ENCODE peak calls at places on chromosomes 5 and 9, in six cellular contexts. One of them, this sample, is unnamed.

GRCh38 chr5:145347026-145347616 is 488.0 kb downstream of the PRELID2 start:
- DNase-seq in lower lobe of right lung: no peak
- DNase-seq in sigmoid colon: no peak
- DNase-seq in heart right ventricle: no peak
- DNase-seq in GM23338: peak
- DNase-seq in LNCaP clone FGC: no peak
- DNase-seq in this sample: peak

GRCh38 chr9:85114799-85115198 is 445.3 kb downstream of the NTRK2 start:
- DNase-seq in heart right ventricle: no peak
- DNase-seq in GM23338: no peak
- DNase-seq in LNCaP clone FGC: no peak
- DNase-seq in lower lobe of right lung: no peak
- DNase-seq in sigmoid colon: no peak
- DNase-seq in this sample: no peak

GRCh38 chr9:21096172-21096900 is 18.6 kb upstream of the IFNB1 start:
- DNase-seq in heart right ventricle: no peak
- DNase-seq in sigmoid colon: no peak
- DNase-seq in LNCaP clone FGC: no peak
- DNase-seq in lower lobe of right lung: no peak
- DNase-seq in GM23338: no peak
- DNase-seq in this sample: peak

GRCh38 chr5:38600334-38601045 is 44.0 kb upstream of the LIFR start:
- DNase-seq in heart right ventricle: no peak
- DNase-seq in GM23338: no peak
- DNase-seq in sigmoid colon: no peak
- DNase-seq in LNCaP clone FGC: peak
- DNase-seq in lower lobe of right lung: no peak
- DNase-seq in this sample: peak

GRCh38 chr5:132837868-132838267 is 7.4 kb upstream of the SHROOM1 start:
- DNase-seq in LNCaP clone FGC: peak
- DNase-seq in heart right ventricle: no peak
- DNase-seq in lower lobe of right lung: no peak
- DNase-seq in GM23338: no peak
- DNase-seq in sigmoid colon: no peak
- DNase-seq in this sample: no peak

GRCh38 chr5:40223884-40224402 is 455.8 kb upstream of the PTGER4 start:
- DNase-seq in LNCaP clone FGC: no peak
- DNase-seq in heart right ventricle: no peak
- DNase-seq in sigmoid colon: no peak
- DNase-seq in lower lobe of right lung: no peak
- DNase-seq in GM23338: no peak
- DNase-seq in this sample: peak

GRCh38 chr9:129482521-129483466 is 138.1 kb downstream of the C9orf50 start:
- DNase-seq in sigmoid colon: peak
- DNase-seq in GM23338: peak
- DNase-seq in lower lobe of right lung: peak
- DNase-seq in heart right ventricle: peak
- DNase-seq in LNCaP clone FGC: no peak
- DNase-seq in this sample: peak

GRCh38 chr5:138035605-138036537 is 3.0 kb upstream of the FAM13B start:
- DNase-seq in sigmoid colon: peak
- DNase-seq in heart right ventricle: no peak
- DNase-seq in GM23338: peak
- DNase-seq in lower lobe of right lung: no peak
- DNase-seq in LNCaP clone FGC: peak
- DNase-seq in this sample: peak

GRCh38 chr9:106880863-106881262 is 17.9 kb downstream of the ZNF462 start:
- DNase-seq in lower lobe of right lung: no peak
- DNase-seq in heart right ventricle: no peak
- DNase-seq in GM23338: no peak
- DNase-seq in LNCaP clone FGC: no peak
- DNase-seq in sigmoid colon: peak
- DNase-seq in this sample: peak

GRCh38 chr9:92668746-92669526 is 995 bp downstream of the IPPK start:
- DNase-seq in lower lobe of right lung: no peak
- DNase-seq in GM23338: peak
- DNase-seq in LNCaP clone FGC: no peak
- DNase-seq in heart right ventricle: peak
- DNase-seq in sigmoid colon: no peak
- DNase-seq in this sample: peak

GRCh38 chr9:69168709-69169217 is 5.3 kb upstream of the TJP2 start:
- DNase-seq in LNCaP clone FGC: peak
- DNase-seq in heart right ventricle: no peak
- DNase-seq in lower lobe of right lung: no peak
- DNase-seq in sigmoid colon: no peak
- DNase-seq in GM23338: peak
- DNase-seq in this sample: peak

GRCh38 chr5:15234911-15235310 is 265.1 kb upstream of the FBXL7 start:
- DNase-seq in lower lobe of right lung: no peak
- DNase-seq in LNCaP clone FGC: no peak
- DNase-seq in heart right ventricle: no peak
- DNase-seq in GM23338: no peak
- DNase-seq in sigmoid colon: no peak
- DNase-seq in this sample: no peak

GRCh38 chr9:482736-483135 is 268.1 kb downstream of the DOCK8 start:
- DNase-seq in sigmoid colon: no peak
- DNase-seq in LNCaP clone FGC: no peak
- DNase-seq in GM23338: no peak
- DNase-seq in heart right ventricle: no peak
- DNase-seq in lower lobe of right lung: no peak
- DNase-seq in this sample: no peak

GRCh38 chr9:26975728-26976707 is 19.8 kb downstream of the IFT74 start:
- DNase-seq in LNCaP clone FGC: no peak
- DNase-seq in heart right ventricle: no peak
- DNase-seq in lower lobe of right lung: no peak
- DNase-seq in GM23338: peak
- DNase-seq in sigmoid colon: no peak
- DNase-seq in this sample: peak

GRCh38 chr5:18394154-18394804 is 760.0 kb downstream of the TAF11L14 start:
- DNase-seq in lower lobe of right lung: peak
- DNase-seq in sigmoid colon: no peak
- DNase-seq in heart right ventricle: peak
- DNase-seq in LNCaP clone FGC: peak
- DNase-seq in GM23338: peak
- DNase-seq in this sample: peak

GRCh38 chr5:9168791-9169611 is 376.9 kb downstream of the SEMA5A start:
- DNase-seq in heart right ventricle: no peak
- DNase-seq in lower lobe of right lung: no peak
- DNase-seq in LNCaP clone FGC: no peak
- DNase-seq in GM23338: no peak
- DNase-seq in sigmoid colon: no peak
- DNase-seq in this sample: peak

GRCh38 chr5:6446626-6447309 is 1.9 kb upstream of the UBE2QL1 start:
- DNase-seq in lower lobe of right lung: no peak
- DNase-seq in GM23338: peak
- DNase-seq in heart right ventricle: no peak
- DNase-seq in LNCaP clone FGC: no peak
- DNase-seq in sigmoid colon: no peak
- DNase-seq in this sample: no peak

DNA sequence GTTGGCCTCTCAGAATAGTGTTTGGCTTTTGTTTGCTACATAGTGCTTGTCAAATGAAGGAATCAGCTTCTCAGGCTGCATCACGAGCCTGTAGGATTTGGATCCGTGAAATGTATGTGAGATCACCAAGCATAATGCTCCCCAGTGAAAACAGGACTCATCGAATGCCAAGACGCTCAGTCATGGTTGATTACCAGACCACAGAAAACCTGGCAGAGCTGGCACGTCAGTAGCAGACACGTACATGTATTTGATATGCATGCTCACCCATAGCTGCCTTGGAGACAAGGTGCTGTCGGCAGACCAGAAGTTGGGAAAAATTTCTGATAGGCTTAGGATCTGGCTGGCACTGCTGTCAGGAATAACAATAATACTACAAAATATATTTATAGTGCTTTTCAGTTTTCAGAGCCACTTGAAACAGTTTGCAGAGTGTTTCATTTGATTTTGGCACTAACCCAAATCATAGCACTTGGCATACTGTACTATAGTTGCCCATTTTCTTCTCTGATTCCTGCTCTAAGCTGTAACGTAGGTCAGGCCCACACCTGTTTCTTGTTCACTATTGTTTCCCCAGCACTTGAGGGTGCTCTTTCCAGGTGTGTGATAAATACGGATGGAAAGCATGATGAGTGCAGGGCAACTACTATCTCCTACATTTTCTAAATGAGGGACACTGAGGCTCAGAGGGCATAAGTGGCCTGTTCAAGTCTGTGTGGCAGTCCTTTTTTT is 226.1 kb downstream of the NR3C1 start:
- DNase-seq in heart right ventricle: no peak
- DNase-seq in sigmoid colon: no peak
- DNase-seq in GM23338: no peak
- DNase-seq in LNCaP clone FGC: no peak
- DNase-seq in lower lobe of right lung: no peak
- DNase-seq in this sample: peak
- TF ChIP-seq CTCF in heart right ventricle: no peak
- TF ChIP-seq CTCF in sigmoid colon: no peak
- TF ChIP-seq CTCF in GM23338: no peak
- TF ChIP-seq CTCF in LNCaP clone FGC: no peak
- TF ChIP-seq CTCF in lower lobe of right lung: no peak
- TF ChIP-seq CTCF in this sample: no peak

DNA sequence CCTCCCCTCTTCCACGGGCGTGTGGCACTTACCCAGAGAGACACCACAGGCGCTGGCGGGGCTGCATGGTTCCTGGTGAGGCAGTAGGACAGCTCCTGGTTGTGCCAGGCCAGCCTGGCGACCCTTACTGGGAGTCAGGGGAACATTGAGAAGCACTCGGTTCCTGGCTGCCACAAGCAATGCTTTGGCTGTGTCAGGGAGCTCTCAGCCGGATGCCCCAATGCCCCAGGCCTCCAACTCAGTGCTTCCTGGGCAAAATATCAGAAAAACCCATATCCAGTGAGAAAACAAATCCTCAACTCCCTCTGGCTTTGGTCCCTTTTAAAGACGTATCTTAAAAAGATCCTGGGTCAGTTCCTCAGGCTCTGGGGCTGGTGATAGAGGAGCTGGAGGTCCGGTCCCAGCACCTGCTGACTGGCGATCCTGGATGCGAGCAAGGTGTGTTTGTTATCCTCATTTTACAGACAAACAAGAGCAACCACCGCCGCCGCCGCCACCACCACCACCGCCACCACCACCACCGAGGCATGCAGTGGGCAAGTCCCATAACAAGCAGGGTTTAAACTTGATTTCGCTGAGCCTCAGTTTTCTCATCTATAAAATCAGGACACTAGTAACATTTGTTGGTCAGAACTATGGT is 4.1 kb downstream of the NKX2-5 start:
- DNase-seq in GM23338: no peak
- DNase-seq in sigmoid colon: no peak
- DNase-seq in LNCaP clone FGC: no peak
- DNase-seq in lower lobe of right lung: no peak
- DNase-seq in heart right ventricle: peak
- DNase-seq in this sample: no peak
- H3K4me3 ChIP-seq in GM23338: no peak
- H3K4me3 ChIP-seq in sigmoid colon: no peak
- H3K4me3 ChIP-seq in LNCaP clone FGC: no peak
- H3K4me3 ChIP-seq in lower lobe of right lung: no peak
- H3K4me3 ChIP-seq in heart right ventricle: peak
- H3K4me3 ChIP-seq in this sample: no peak

GRCh38 chr5:131169810-131170539 is 769 bp upstream of the LYRM7 start:
- DNase-seq in sigmoid colon: no peak
- DNase-seq in GM23338: no peak
- DNase-seq in LNCaP clone FGC: no peak
- DNase-seq in lower lobe of right lung: no peak
- DNase-seq in heart right ventricle: no peak
- DNase-seq in this sample: peak

GRCh38 chr5:131167615-131168014 is 2.6 kb upstream of the HINT1 start:
- DNase-seq in sigmoid colon: no peak
- DNase-seq in heart right ventricle: no peak
- DNase-seq in lower lobe of right lung: no peak
- DNase-seq in GM23338: no peak
- DNase-seq in LNCaP clone FGC: no peak
- DNase-seq in this sample: no peak

GRCh38 chr5:131164161-131164930 is 710 bp downstream of the HINT1 start:
- DNase-seq in sigmoid colon: peak
- DNase-seq in heart right ventricle: peak
- DNase-seq in GM23338: peak
- DNase-seq in lower lobe of right lung: peak
- DNase-seq in LNCaP clone FGC: no peak
- DNase-seq in this sample: peak

GRCh38 chr5:131163315-131164119 is 1.5 kb downstream of the HINT1 start:
- DNase-seq in LNCaP clone FGC: no peak
- DNase-seq in heart right ventricle: no peak
- DNase-seq in GM23338: no peak
- DNase-seq in lower lobe of right lung: no peak
- DNase-seq in sigmoid colon: no peak
- DNase-seq in this sample: peak

DNA sequence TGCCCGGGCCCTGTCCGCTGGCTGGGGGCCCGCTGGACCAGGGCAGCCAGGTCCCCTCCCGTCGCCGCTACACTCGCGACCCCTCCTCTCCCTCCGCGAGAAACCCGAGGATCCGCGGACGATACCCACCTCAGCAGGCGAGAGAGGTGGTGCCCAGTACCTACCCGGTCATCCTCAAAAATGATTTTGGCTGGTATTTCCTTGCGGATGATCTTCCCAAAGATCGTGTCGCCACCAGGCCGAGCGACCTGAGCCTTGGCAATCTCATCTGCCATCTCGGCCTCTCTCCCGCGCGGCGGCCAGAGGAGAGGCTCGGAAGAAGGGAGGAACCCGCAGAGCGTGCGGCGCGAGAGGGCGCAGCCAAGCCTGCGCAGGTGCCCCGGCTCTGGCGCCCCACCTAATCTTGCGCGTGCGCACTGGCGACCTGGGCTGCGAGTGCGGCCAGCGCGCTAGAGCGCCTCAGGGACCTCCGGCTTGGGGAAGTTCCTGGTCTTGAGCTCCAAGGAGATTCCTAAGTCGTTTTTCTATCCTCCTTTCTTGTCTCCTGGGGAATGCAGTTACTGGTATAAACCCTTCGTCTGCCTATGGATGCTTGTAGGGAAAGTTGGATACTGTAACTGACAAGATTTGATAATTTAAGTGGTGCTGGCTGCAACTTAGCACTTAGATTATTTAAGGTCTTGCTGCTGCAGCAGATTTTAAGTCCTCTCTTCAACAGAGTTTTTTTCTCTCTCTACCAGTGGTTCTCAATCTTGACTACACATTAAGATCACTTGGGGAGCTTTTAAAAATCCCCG is at the start of gene HINT1:
- DNase-seq in LNCaP clone FGC: peak
- DNase-seq in sigmoid colon: peak
- DNase-seq in GM23338: peak
- DNase-seq in lower lobe of right lung: peak
- DNase-seq in heart right ventricle: peak
- DNase-seq in this sample: peak
- TF ChIP-seq CTCF in LNCaP clone FGC: peak
- TF ChIP-seq CTCF in sigmoid colon: no peak
- TF ChIP-seq CTCF in GM23338: peak
- TF ChIP-seq CTCF in lower lobe of right lung: no peak
- TF ChIP-seq CTCF in heart right ventricle: no peak
- TF ChIP-seq CTCF in this sample: no peak

DNA sequence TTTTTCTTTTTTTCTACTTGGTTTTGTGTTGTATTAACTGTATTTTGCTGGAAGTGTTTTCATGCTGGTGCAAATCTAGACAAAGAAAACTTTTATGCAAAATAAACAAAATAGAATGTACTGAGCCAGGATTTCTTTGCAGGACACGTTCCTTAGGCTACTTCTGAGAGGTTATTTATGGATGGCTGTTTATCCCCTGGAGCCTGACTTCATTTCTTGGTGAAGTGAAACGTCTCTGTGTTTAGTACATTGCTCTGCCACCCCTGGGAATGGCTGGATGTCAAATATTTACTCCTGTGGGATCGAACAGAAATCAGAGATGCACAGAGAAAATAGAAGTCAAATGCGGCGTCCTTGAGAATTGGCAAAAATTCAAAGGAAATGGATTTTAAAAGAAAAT is 327.1 kb upstream of the MPDZ start:
- DNase-seq in sigmoid colon: no peak
- DNase-seq in heart right ventricle: no peak
- DNase-seq in GM23338: no peak
- DNase-seq in lower lobe of right lung: no peak
- DNase-seq in LNCaP clone FGC: no peak
- DNase-seq in this sample: no peak
- H3K4me3 ChIP-seq in sigmoid colon: no peak
- H3K4me3 ChIP-seq in heart right ventricle: no peak
- H3K4me3 ChIP-seq in GM23338: no peak
- H3K4me3 ChIP-seq in lower lobe of right lung: no peak
- H3K4me3 ChIP-seq in LNCaP clone FGC: no peak
- H3K4me3 ChIP-seq in this sample: no peak